ENCODE peak calls at places on chromosomes 7 and 10, in four cellular contexts. N is HepG2, R is K562, U is H1. W is an unnamed sample.
A peak's percentile ranks its signal among the peaks of the same experiment; 100 is the strongest.

GRCh38 chr7:134444198-134444960 is 14.5 kb downstream of the AKR1B1 start:
- DNase-seq in U (no peak), N (no peak), R (no peak), W (no peak)

GRCh38 chr7:101567231-101567630 is 61.9 kb downstream of the MYL10 start:
- DNase-seq in U (no peak), R (peak; percentile 17), N (no peak), W (no peak)

GRCh38 chr10:102342462-102342861 is 53.0 kb upstream of the NFKB2 start:
- DNase-seq in R (no peak), N (no peak), U (peak; percentile 33), W (peak; percentile 9)

GRCh38 chr10:109587366-109587765 is 335.9 kb downstream of the XPNPEP1 start:
- DNase-seq in U (no peak), R (no peak), N (no peak), W (no peak)

GRCh38 chr7:133155121-133155520 is 73.2 kb upstream of the CHCHD3 start:
- DNase-seq in R (no peak), N (no peak), U (no peak), W (no peak)

GRCh38 chr10:131063311-131063710 is 248.2 kb downstream of the TCERG1L start:
- DNase-seq in U (no peak), N (no peak), R (no peak), W (no peak)

GRCh38 chr10:127690176-127690575 is 46.8 kb upstream of the FOXI2 start:
- DNase-seq in R (no peak), U (no peak), N (no peak), W (no peak)

GRCh38 chr10:120455606-120456005 is 1.4 kb upstream of the PLPP4 start:
- DNase-seq in U (no peak), N (no peak), R (no peak), W (no peak)

GRCh38 chr7:88329532-88330463 is 23.1 kb upstream of the STEAP4 start:
- DNase-seq in U (no peak), N (no peak), R (no peak), W (no peak)

GRCh38 chr10:133110609-133111275 is 23.0 kb downstream of the ADGRA1 start:
- DNase-seq in R (no peak), N (no peak), U (no peak), W (peak; percentile 43)

GRCh38 chr7:114302858-114303257 is 111.8 kb upstream of the FOXP2 start:
- DNase-seq in N (no peak), U (no peak), R (no peak), W (no peak)

GRCh38 chr10:125983161-125983560 is 86.8 kb downstream of the FANK1 start:
- DNase-seq in U (no peak), R (no peak), N (no peak), W (no peak)

GRCh38 chr7:101614939-101615302 is 14.2 kb downstream of the MYL10 start:
- DNase-seq in N (no peak), U (no peak), R (no peak), W (no peak)

GRCh38 chr10:87850742-87851205 is 12.6 kb downstream of the KLLN start:
- DNase-seq in R (peak; percentile 14), U (no peak), N (peak; percentile 67), W (peak; percentile 54)

GRCh38 chr7:75699993-75700392 is 38.7 kb downstream of the HIP1 start:
- DNase-seq in U (no peak), N (no peak), R (no peak), W (no peak)

GRCh38 chr10:85265121-85265520 is 936.7 kb downstream of the CCSER2 start:
- DNase-seq in R (no peak), U (no peak), N (no peak), W (no peak)

GRCh38 chr10:82867056-82867455 is 992.1 kb downstream of the NRG3 start:
- DNase-seq in N (no peak), R (no peak), U (no peak), W (no peak)

GRCh38 chr10:34334908-34335307 is 480.2 kb downstream of the PARD3 start:
- DNase-seq in U (no peak), R (no peak), N (no peak), W (no peak)

DNA sequence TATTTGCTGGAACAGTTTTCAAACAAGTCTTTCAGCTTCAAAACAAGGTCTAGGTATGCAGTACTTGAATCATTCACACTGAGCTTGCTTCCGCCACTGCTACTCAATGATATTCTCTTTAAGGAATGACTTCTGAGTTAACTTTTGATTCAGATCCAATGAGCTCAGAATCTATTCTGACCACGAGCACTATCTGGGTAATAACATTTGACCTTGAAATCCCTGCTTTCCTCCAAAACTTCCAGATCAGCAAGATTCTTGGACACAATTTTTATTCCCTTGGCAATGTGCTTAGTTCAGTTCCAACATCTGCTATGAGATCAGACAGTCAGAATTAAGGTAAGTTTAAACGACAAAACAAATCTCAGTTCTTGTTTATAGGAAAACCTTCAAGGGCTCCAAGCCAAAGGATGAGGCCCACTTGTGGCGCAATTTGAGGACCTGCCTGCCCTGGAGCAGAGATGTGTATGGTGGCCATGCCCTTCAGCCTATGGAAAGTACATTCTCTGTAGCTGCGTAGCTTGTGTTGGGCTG is 87.2 kb downstream of the RNF216 start:
- DNase-seq in R (no peak), U (no peak), N (no peak), W (peak; percentile 89)
- TF ChIP-seq POLR2AphosphoS5 in R (no peak), U (no peak), N (no peak), W (no peak)

DNA sequence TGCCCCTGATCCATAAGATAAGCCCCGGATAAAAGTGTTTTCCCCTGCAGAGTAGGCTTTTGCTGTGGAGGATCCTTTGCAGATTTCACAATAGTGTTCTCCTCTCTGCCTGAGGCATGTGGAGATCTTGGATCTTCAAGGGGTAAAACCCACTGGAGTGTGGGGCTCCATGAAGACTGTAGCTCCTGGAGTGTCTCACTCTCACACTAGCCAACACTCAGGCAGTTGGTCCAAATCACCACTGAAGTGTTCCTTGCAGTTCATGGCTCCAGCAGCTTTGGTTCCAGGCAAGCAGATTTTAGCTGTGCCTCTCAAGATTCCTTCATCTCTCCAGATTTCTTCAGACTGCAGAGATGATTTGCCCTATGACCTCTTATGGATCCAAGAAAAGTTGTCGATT is 665.3 kb downstream of the TNS3 start:
- DNase-seq in U (no peak), R (no peak), N (no peak), W (no peak)
- TF ChIP-seq JUN in U (no peak), R (no peak), N (no peak), W (no peak)

GRCh38 chr10:80168679-80169380 is 36.3 kb downstream of the PLAC9 start:
- DNase-seq in N (no peak), R (peak; percentile 66), U (no peak), W (no peak)

GRCh38 chr10:80170026-80170425 is 35.3 kb downstream of the ANXA11 start:
- DNase-seq in U (no peak), N (no peak), R (no peak), W (no peak)

GRCh38 chr10:80171248-80171660 is 34.1 kb downstream of the ANXA11 start:
- DNase-seq in U (no peak), N (no peak), R (no peak), W (no peak)

GRCh38 chr10:80172896-80173295 is 32.4 kb downstream of the ANXA11 start:
- DNase-seq in N (no peak), U (no peak), R (no peak), W (no peak)

DNA sequence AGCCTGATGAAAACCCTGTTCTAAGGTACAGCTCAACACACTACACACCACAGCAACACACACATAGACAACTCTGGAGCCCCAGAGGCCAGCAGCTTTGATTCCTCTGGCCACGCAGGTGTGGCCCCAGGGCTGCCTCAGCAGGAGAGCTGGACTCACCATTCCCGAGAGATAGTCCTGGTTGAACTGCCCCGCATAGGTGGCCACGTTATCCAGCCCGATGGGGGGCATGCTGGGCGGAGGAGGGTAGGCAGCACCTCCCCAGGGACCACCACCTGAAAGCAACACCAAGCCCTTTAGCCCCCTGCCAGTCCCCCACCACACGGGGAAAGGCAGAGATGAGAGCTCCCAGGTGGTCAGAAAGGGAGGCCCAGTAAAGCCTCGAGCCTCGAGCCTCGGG is 34.7 kb downstream of the ANXA11 start:
- DNase-seq in U (no peak), N (no peak), R (no peak), W (no peak)
- H3K27ac ChIP-seq in U (no peak overlapping the region), N (no peak overlapping the region), R (no peak overlapping the region), W (no peak overlapping the region)

GRCh38 chr7:73885975-73886798 is 25.2 kb downstream of the TMEM270 start:
- DNase-seq in N (no peak), U (no peak), R (peak; percentile 92), W (peak; percentile 96)
- TF ChIP-seq POLR2AphosphoS5 in N (no peak), U (no peak), R (peak; percentile 100), W (peak; percentile 42)

GRCh38 chr10:72334832-72335393 is 19.8 kb downstream of the DNAJB12 start:
- DNase-seq in N (peak; percentile 95), U (no peak), R (no peak), W (peak; percentile 87)

GRCh38 chr10:72337039-72337629 is 17.6 kb downstream of the DNAJB12 start:
- DNase-seq in U (no peak), R (peak; percentile 83), N (peak; percentile 63), W (peak; percentile 72)

GRCh38 chr10:72336259-72337038 is 18.3 kb downstream of the DNAJB12 start:
- DNase-seq in R (no peak), U (no peak), N (no peak), W (no peak)

GRCh38 chr10:72334196-72334831 is 20.4 kb downstream of the DNAJB12 start:
- DNase-seq in U (no peak), N (no peak), R (no peak), W (peak; percentile 46)

GRCh38 chr10:72335394-72336258 is 19.1 kb downstream of the DNAJB12 start:
- DNase-seq in U (no peak), N (no peak), R (no peak), W (peak; percentile 59)
- TF ChIP-seq JUN in U (no peak), N (no peak), R (no peak), W (no peak)

W was measured in endothelial cell of umbilical vein.